ENCODE peak calls at places on chromosomes 13 and 19, in eight cellular contexts. Q is effector memory CD4-positive, alpha-beta T cell; L is ACHN; F is aorta; U is GM03348; B is HS-5; H is CD4-positive, CD25-positive, alpha-beta regulatory T cell; V is psoas muscle. Y is an unnamed sample.

GRCh38 chr19:15225797-15226196 is 6.5 kb downstream of the EPHX3 start:
- DNase-seq in Q (no peak), L (no peak), F (no peak), U (no peak), B (no peak), H (no peak), V (no peak), Y (no peak)

GRCh38 chr13:42107006-42107405 is 58.6 kb downstream of the DGKH start:
- DNase-seq in Q (no peak), L (peak; percentile 73), F (no peak), U (no peak), B (no peak), H (no peak), V (no peak), Y (no peak)

GRCh38 chr19:34662919-34663318 is 14.0 kb downstream of the SCGB2B2 start:
- DNase-seq in Q (peak; percentile 32), L (peak; percentile 23), F (no peak), U (peak; percentile 24), B (no peak), H (peak; percentile 57), V (no peak), Y (no peak)

GRCh38 chr13:99435116-99435515 is 66.2 kb upstream of the TM9SF2 start:
- DNase-seq in Q (no peak), L (no peak), F (no peak), U (no peak), B (no peak), H (no peak), V (no peak), Y (no peak)

GRCh38 chr13:48647625-48648024 is 6.1 kb upstream of the CYSLTR2 start:
- DNase-seq in Q (no peak), L (no peak), F (no peak), U (no peak), B (no peak), H (no peak), V (no peak), Y (no peak)

GRCh38 chr13:37878496-37878895 is 8.9 kb upstream of the TRPC4 start:
- DNase-seq in Q (no peak), L (no peak), F (no peak), U (peak; percentile 44), B (no peak), H (no peak), V (no peak), Y (no peak)

GRCh38 chr13:113586661-113587479 is 2.3 kb downstream of the TFDP1 start:
- DNase-seq in Q (no peak), L (no peak), F (no peak), U (no peak), B (no peak), H (no peak), V (no peak), Y (peak; percentile 40)

GRCh38 chr13:25111557-25111956 is 15.6 kb downstream of the PABPC3 start:
- DNase-seq in Q (no peak), L (peak; percentile 11), F (no peak), U (no peak), B (no peak), H (no peak), V (no peak), Y (no peak)

GRCh38 chr13:103395140-103395539 is 328.9 kb upstream of the SLC10A2 start:
- DNase-seq in Q (no peak), L (no peak), F (no peak), U (no peak), B (no peak), H (no peak), V (no peak), Y (no peak)

GRCh38 chr13:20161275-20161950 is 561 bp upstream of the GJA3 start:
- DNase-seq in Q (peak; percentile 22), L (no peak), F (no peak), U (peak; percentile 20), B (no peak), H (peak; percentile 45), V (no peak), Y (peak; percentile 74)

GRCh38 chr13:98557934-98558630 is 18.8 kb downstream of the STK24 start:
- DNase-seq in Q (no peak), L (no peak), F (no peak), U (peak; percentile 37), B (no peak), H (no peak), V (no peak), Y (no peak)

GRCh38 chr13:19071161-19071936 is 110.3 kb downstream of the TUBA3C start:
- DNase-seq in Q (no peak), L (no peak), F (peak; percentile 64), U (no peak), B (no peak), H (no peak), V (no peak), Y (no peak)